ENCODE peak calls at places on chromosomes 16 and 17, in ten cellular contexts. One of them, this sample, is unnamed.

GRCh38 chr17:6361733-6362132 is 73.2 kb downstream of the AIPL1 start:
- DNase-seq in colonic mucosa: peak; percentile 8
- DNase-seq in IMR-90: no peak
- DNase-seq in T-cell: no peak
- DNase-seq in activated T-cell treated with anti-CD3 and anti-CD28 coated beads for 24 hours: no peak
- DNase-seq in germinal center: peak; percentile 83
- DNase-seq in AG10803: no peak
- DNase-seq in EH: peak; percentile 23
- DNase-seq in NCI-H1105 treated with DMSO at 0.1 percent for 48 hours: no peak
- DNase-seq in left lung: no peak
- DNase-seq in this sample: peak; percentile 28

GRCh38 chr17:28953444-28954118 is 2.3 kb upstream of the PHF12 start:
- DNase-seq in colonic mucosa: peak; percentile 74
- DNase-seq in IMR-90: peak; percentile 45
- DNase-seq in T-cell: peak; percentile 30
- DNase-seq in activated T-cell treated with anti-CD3 and anti-CD28 coated beads for 24 hours: peak; percentile 37
- DNase-seq in germinal center: peak; percentile 61
- DNase-seq in AG10803: peak; percentile 25
- DNase-seq in EH: peak; percentile 42
- DNase-seq in NCI-H1105 treated with DMSO at 0.1 percent for 48 hours: peak; percentile 40
- DNase-seq in left lung: no peak
- DNase-seq in this sample: peak; percentile 48

GRCh38 chr17:38789185-38789584 is 10.2 kb downstream of the PIP4K2B start:
- DNase-seq in colonic mucosa: no peak
- DNase-seq in IMR-90: peak; percentile 19
- DNase-seq in T-cell: no peak
- DNase-seq in activated T-cell treated with anti-CD3 and anti-CD28 coated beads for 24 hours: no peak
- DNase-seq in germinal center: no peak
- DNase-seq in AG10803: peak; percentile 22
- DNase-seq in EH: peak; percentile 84
- DNase-seq in NCI-H1105 treated with DMSO at 0.1 percent for 48 hours: no peak
- DNase-seq in left lung: no peak
- DNase-seq in this sample: no peak

GRCh38 chr16:85451646-85452363 is 161.3 kb upstream of the GSE1 start:
- DNase-seq in colonic mucosa: no peak
- DNase-seq in IMR-90: no peak
- DNase-seq in T-cell: no peak
- DNase-seq in activated T-cell treated with anti-CD3 and anti-CD28 coated beads for 24 hours: no peak
- DNase-seq in germinal center: no peak
- DNase-seq in AG10803: no peak
- DNase-seq in EH: no peak
- DNase-seq in NCI-H1105 treated with DMSO at 0.1 percent for 48 hours: peak; percentile 82
- DNase-seq in left lung: no peak
- DNase-seq in this sample: no peak

GRCh38 chr16:12311887-12312286 is 335.4 kb downstream of the SNX29 start:
- DNase-seq in colonic mucosa: no peak
- DNase-seq in IMR-90: no peak
- DNase-seq in T-cell: no peak
- DNase-seq in activated T-cell treated with anti-CD3 and anti-CD28 coated beads for 24 hours: no peak
- DNase-seq in germinal center: no peak
- DNase-seq in AG10803: no peak
- DNase-seq in EH: no peak
- DNase-seq in NCI-H1105 treated with DMSO at 0.1 percent for 48 hours: no peak
- DNase-seq in left lung: no peak
- DNase-seq in this sample: no peak

GRCh38 chr16:56933266-56933619 is 1.3 kb downstream of the HERPUD1 start:
- DNase-seq in colonic mucosa: no peak
- DNase-seq in IMR-90: no peak
- DNase-seq in T-cell: no peak
- DNase-seq in activated T-cell treated with anti-CD3 and anti-CD28 coated beads for 24 hours: no peak
- DNase-seq in germinal center: no peak
- DNase-seq in AG10803: peak; percentile 63
- DNase-seq in EH: no peak
- DNase-seq in NCI-H1105 treated with DMSO at 0.1 percent for 48 hours: peak; percentile 24
- DNase-seq in left lung: no peak
- DNase-seq in this sample: peak; percentile 39

GRCh38 chr16:2428051-2428786 is 1.0 kb upstream of the CCNF start:
- DNase-seq in colonic mucosa: peak; percentile 58
- DNase-seq in IMR-90: no peak
- DNase-seq in T-cell: no peak
- DNase-seq in activated T-cell treated with anti-CD3 and anti-CD28 coated beads for 24 hours: no peak
- DNase-seq in germinal center: peak; percentile 32
- DNase-seq in AG10803: no peak
- DNase-seq in EH: peak; percentile 47
- DNase-seq in NCI-H1105 treated with DMSO at 0.1 percent for 48 hours: no peak
- DNase-seq in left lung: no peak
- DNase-seq in this sample: no peak

GRCh38 chr17:81931189-81931556 is 3.6 kb upstream of the MAFG start:
- DNase-seq in colonic mucosa: no peak
- DNase-seq in IMR-90: no peak
- DNase-seq in T-cell: no peak
- DNase-seq in activated T-cell treated with anti-CD3 and anti-CD28 coated beads for 24 hours: no peak
- DNase-seq in germinal center: no peak
- DNase-seq in AG10803: no peak
- DNase-seq in EH: no peak
- DNase-seq in NCI-H1105 treated with DMSO at 0.1 percent for 48 hours: no peak
- DNase-seq in left lung: peak; percentile 71
- DNase-seq in this sample: no peak